ENCODE peak calls at places on chromosomes 13 and 19, in seven cellular contexts. G, Z, Y, W, P, S and I are unnamed samples.

GRCh38 chr13:111359930-111360329 is 39.5 kb downstream of the TEX29 start:
- DNase-seq in G (no peak), Z (no peak), Y (no peak), W (no peak), P (no peak), S (no peak), I (no peak)

GRCh38 chr19:45553464-45553863 is 31.1 kb downstream of the OPA3 start:
- DNase-seq in G (no peak), Z (peak), Y (no peak), W (peak), P (no peak), S (no peak), I (no peak)

GRCh38 chr13:75762967-75763366 is 126.8 kb downstream of the LMO7 start:
- DNase-seq in G (no peak), Z (no peak), Y (no peak), W (no peak), P (no peak), S (no peak), I (no peak)

GRCh38 chr13:45807520-45808099 is 43.9 kb downstream of the SIAH3 start:
- DNase-seq in G (peak), Z (peak), Y (peak), W (no peak), P (peak), S (no peak), I (peak)

GRCh38 chr19:38649305-38650179 is 2.1 kb downstream of the ACTN4 start:
- DNase-seq in G (no peak), Z (peak), Y (no peak), W (peak), P (peak), S (no peak), I (no peak)

GRCh38 chr13:70755411-70755810 is 647.2 kb upstream of the KLHL1 start:
- DNase-seq in G (no peak), Z (no peak), Y (no peak), W (no peak), P (no peak), S (no peak), I (no peak)

GRCh38 chr19:14006085-14006765 is at the start of gene RFX1:
- DNase-seq in G (peak), Z (peak), Y (peak), W (peak), P (peak), S (peak), I (peak)

GRCh38 chr19:6087074-6087506 is 23.2 kb downstream of the RFX2 start:
- DNase-seq in G (peak), Z (no peak), Y (peak), W (peak), P (peak), S (no peak), I (peak)

GRCh38 chr19:20423381-20424207 is 142.0 kb downstream of the ZNF737 start:
- DNase-seq in G (peak), Z (peak), Y (peak), W (peak), P (no peak), S (peak), I (no peak)

GRCh38 chr13:40116008-40116407 is 460.5 kb downstream of the COG6 start:
- DNase-seq in G (peak), Z (peak), Y (no peak), W (no peak), P (no peak), S (peak), I (no peak)

GRCh38 chr13:108322206-108322824 is 52.8 kb downstream of the TNFSF13B start:
- DNase-seq in G (peak), Z (no peak), Y (peak), W (no peak), P (peak), S (peak), I (peak)

GRCh38 chr19:46603752-46604241 is 2.7 kb downstream of the CALM3 start:
- DNase-seq in G (peak), Z (no peak), Y (no peak), W (no peak), P (no peak), S (no peak), I (no peak)

GRCh38 chr13:45219938-45220375 is 19.1 kb upstream of the KCTD4 start:
- DNase-seq in G (no peak), Z (no peak), Y (no peak), W (no peak), P (no peak), S (no peak), I (no peak)

GRCh38 chr19:53647350-53647749 is 15.6 kb downstream of the DPRX start:
- DNase-seq in G (no peak), Z (no peak), Y (no peak), W (no peak), P (no peak), S (no peak), I (no peak)